ENCODE peak calls at places on chromosomes 3 and 15, in five cellular contexts. M, V, K, Z and A are unnamed samples.

GRCh38 chr3:60760145-60760544 is 491.1 kb downstream of the FHIT start:
- DNase-seq in M (no peak), V (no peak), K (no peak), Z (no peak), A (no peak)

GRCh38 chr15:57919754-57920153 is 145.8 kb downstream of the ALDH1A2 start:
- DNase-seq in M (no peak), V (no peak), K (no peak), Z (no peak), A (no peak)

GRCh38 chr3:126107960-126108688 is 24.2 kb upstream of the SLC41A3 start:
- DNase-seq in M (no peak), V (no peak), K (no peak), Z (no peak), A (no peak)

GRCh38 chr3:89971329-89971728 is 863.9 kb downstream of the EPHA3 start:
- DNase-seq in M (no peak), V (no peak), K (no peak), Z (no peak), A (no peak)

GRCh38 chr3:46923559-46924350 is 46.2 kb downstream of the PTH1R start:
- DNase-seq in M (peak; percentile 48), V (peak; percentile 57), K (peak; percentile 54), Z (no peak), A (peak; percentile 47)

GRCh38 chr3:138197058-138197457 is 10.0 kb downstream of the ARMC8 start:
- DNase-seq in M (peak; percentile 48), V (peak; percentile 42), K (no peak), Z (no peak), A (peak; percentile 45)

GRCh38 chr15:101056366-101057334 is 137.5 kb downstream of the LRRK1 start:
- DNase-seq in M (no peak), V (no peak), K (no peak), Z (no peak), A (no peak)

GRCh38 chr3:41198526-41198925 is 779 bp upstream of the CTNNB1 start:
- DNase-seq in M (no peak), V (no peak), K (peak; percentile 60), Z (no peak), A (peak; percentile 26)

GRCh38 chr3:48232734-48233133 is 8.2 kb upstream of the ZNF589 start:
- DNase-seq in M (peak; percentile 60), V (peak; percentile 51), K (peak; percentile 75), Z (no peak), A (peak; percentile 70)

GRCh38 chr3:59106085-59106629 is 56.3 kb upstream of the CFAP20DC start:
- DNase-seq in M (no peak), V (no peak), K (no peak), Z (no peak), A (no peak)

GRCh38 chr3:163362154-163362553 is 1716.1 kb downstream of the SI start:
- DNase-seq in M (no peak), V (no peak), K (no peak), Z (no peak), A (no peak)

GRCh38 chr15:44317423-44317822 is 28.9 kb downstream of the GOLM2 start:
- DNase-seq in M (no peak), V (no peak), K (no peak), Z (no peak), A (no peak)

GRCh38 chr3:161927131-161927530 is 430.5 kb downstream of the OTOL1 start:
- DNase-seq in M (no peak), V (no peak), K (no peak), Z (no peak), A (no peak)

GRCh38 chr3:17741621-17742091 is 775 bp downstream of the TBC1D5 start:
- DNase-seq in M (no peak), V (no peak), K (no peak), Z (no peak), A (no peak)

GRCh38 chr3:57974796-57975388 is 33.3 kb upstream of the FLNB start:
- DNase-seq in M (no peak), V (no peak), K (no peak), Z (no peak), A (peak; percentile 93)

GRCh38 chr3:74601793-74602192 is 12.7 kb downstream of the CNTN3 start:
- DNase-seq in M (no peak), V (no peak), K (no peak), Z (no peak), A (no peak)

GRCh38 chr3:57918123-57918837 is 89.9 kb upstream of the FLNB start:
- DNase-seq in M (no peak), V (no peak), K (no peak), Z (no peak), A (peak; percentile 69)

GRCh38 chr3:150377601-150378466 is 30.3 kb upstream of the TSC22D2 start:
- DNase-seq in M (no peak), V (no peak), K (no peak), Z (no peak), A (no peak)

GRCh38 chr3:14858105-14858504 is 39.3 kb downstream of the FGD5 start:
- DNase-seq in M (no peak), V (no peak), K (no peak), Z (no peak), A (no peak)

GRCh38 chr3:16522820-16523219 is 9.3 kb upstream of the RFTN1 start:
- DNase-seq in M (no peak), V (no peak), K (no peak), Z (no peak), A (no peak)

GRCh38 chr15:44593042-44593736 is 56.2 kb downstream of the EIF3J start:
- DNase-seq in M (no peak), V (no peak), K (no peak), Z (no peak), A (peak; percentile 50)

GRCh38 chr3:31378226-31378625 is 154.5 kb upstream of the STT3B start:
- DNase-seq in M (no peak), V (no peak), K (no peak), Z (no peak), A (no peak)

GRCh38 chr3:13540332-13540995 is 8.5 kb upstream of the FBLN2 start:
- DNase-seq in M (no peak), V (no peak), K (no peak), Z (no peak), A (no peak)

GRCh38 chr3:122493296-122493695 is 21.4 kb downstream of the KPNA1 start:
- DNase-seq in M (no peak), V (no peak), K (no peak), Z (no peak), A (peak; percentile 63)

GRCh38 chr15:36591534-36592411 is 12.3 kb downstream of the CDIN1 start:
- DNase-seq in M (no peak), V (no peak), K (peak; percentile 63), Z (no peak), A (peak; percentile 45)

GRCh38 chr15:94272251-94272898 is 41.0 kb downstream of the MCTP2 start:
- DNase-seq in M (no peak), V (no peak), K (no peak), Z (no peak), A (no peak)

GRCh38 chr15:97786741-97787140 is 173.8 kb upstream of the ARRDC4 start:
- DNase-seq in M (no peak), V (no peak), K (no peak), Z (no peak), A (no peak)

GRCh38 chr3:27219127-27219860 is 149.9 kb downstream of the NEK10 start:
- DNase-seq in M (no peak), V (no peak), K (no peak), Z (no peak), A (peak; percentile 11)

GRCh38 chr3:39187372-39188155 is 4.8 kb downstream of the XIRP1 start:
- DNase-seq in M (no peak), V (no peak), K (no peak), Z (no peak), A (no peak)

GRCh38 chr3:83189634-83190033 is 1428.2 kb upstream of the GBE1 start:
- DNase-seq in M (no peak), V (no peak), K (no peak), Z (no peak), A (no peak)

GRCh38 chr15:92907880-92908279 is 7.8 kb downstream of the CHD2 start:
- DNase-seq in M (no peak), V (no peak), K (no peak), Z (peak; percentile 40), A (peak; percentile 92)

GRCh38 chr3:45665101-45665572 is 24.1 kb upstream of the SACM1L start:
- DNase-seq in M (peak; percentile 20), V (peak; percentile 43), K (no peak), Z (peak; percentile 43), A (peak; percentile 58)